ENCODE peak calls at places on chromosomes 2 and 18, in seven cellular contexts. J is heart left ventricle, R is ovary, G is lower leg skin, D is K562, Y is right lobe of liver, A is sigmoid colon. F is an unnamed sample.

GRCh38 chr2:77487074-77487803 is 34.9 kb downstream of the LRRTM4 start:
- DNase-seq in A (no peak), G (no peak), J (no peak), Y (no peak), D (no peak), R (no peak), F (no peak)

GRCh38 chr2:128438091-128438490 is 119.4 kb upstream of the HS6ST1 start:
- DNase-seq in A (peak; percentile 48), D (no peak), G (peak; percentile 9), Y (peak; percentile 36), R (no peak), J (no peak), F (no peak)

GRCh38 chr18:3319894-3320438 is 58.0 kb downstream of the MYL12B start:
- DNase-seq in G (no peak), Y (no peak), A (no peak), R (no peak), D (no peak), J (no peak), F (no peak)

GRCh38 chr18:64330161-64330560 is 181.3 kb upstream of the LINC00305 start:
- DNase-seq in G (no peak), Y (peak; percentile 55), A (no peak), R (no peak), J (no peak), D (no peak), F (no peak)

GRCh38 chr2:129975016-129975774 is 4.3 kb upstream of the RAB6C start:
- DNase-seq in D (no peak), A (no peak), R (no peak), G (no peak), Y (no peak), J (no peak), F (no peak)

GRCh38 chr18:7760967-7761946 is 194.1 kb downstream of the PTPRM start:
- DNase-seq in A (no peak), D (no peak), J (no peak), G (no peak), R (no peak), Y (no peak), F (no peak)

GRCh38 chr2:170715062-170715931 is at the start of gene SP5:
- DNase-seq in D (peak; percentile 94), R (peak; percentile 68), Y (peak; percentile 79), A (peak; percentile 85), J (peak; percentile 35), G (peak; percentile 51), F (no peak)

GRCh38 chr2:162174778-162175177 is 22.7 kb upstream of the GCG start:
- DNase-seq in J (no peak), A (no peak), R (no peak), G (no peak), D (no peak), Y (no peak), F (no peak)

GRCh38 chr18:78430171-78430857 is 549.3 kb upstream of the SALL3 start:
- DNase-seq in J (no peak), Y (no peak), D (peak; percentile 12), G (no peak), R (no peak), A (no peak), F (no peak)

GRCh38 chr2:208373460-208374089 is 33.0 kb upstream of the PTH2R start:
- DNase-seq in A (no peak), J (no peak), R (no peak), Y (no peak), D (peak; percentile 45), G (peak; percentile 33), F (no peak)

GRCh38 chr18:27717816-27718215 is 459.1 kb downstream of the CDH2 start:
- DNase-seq in Y (no peak), J (no peak), A (no peak), D (no peak), G (no peak), R (no peak), F (no peak)

GRCh38 chr2:176118606-176119370 is 2.2 kb downstream of the HOXD10 start:
- DNase-seq in Y (no peak), A (no peak), D (peak; percentile 75), R (no peak), J (no peak), G (no peak), F (no peak)

GRCh38 chr2:181846840-181847554 is 44.5 kb upstream of the ITPRID2 start:
- DNase-seq in J (no peak), R (no peak), A (no peak), G (no peak), D (no peak), Y (no peak), F (no peak)

GRCh38 chr2:43005211-43005974 is 213.0 kb upstream of the HAAO start:
- DNase-seq in A (no peak), G (no peak), Y (peak; percentile 85), D (no peak), J (no peak), R (peak; percentile 1), F (no peak)

GRCh38 chr2:69092857-69093256 is 79.9 kb downstream of the ANTXR1 start:
- DNase-seq in J (no peak), D (no peak), A (no peak), Y (no peak), R (no peak), G (no peak), F (no peak)

GRCh38 chr2:62304429-62305417 is 108.8 kb downstream of the B3GNT2 start:
- DNase-seq in R (peak; percentile 76), Y (peak; percentile 67), G (no peak), A (no peak), J (peak; percentile 67), D (peak; percentile 96), F (peak; percentile 17)
- TF ChIP-seq POLR2A in R (no peak), Y (no peak), G (no peak), A (no peak), J (no peak), D (peak; percentile 64), F (no peak)

DNA sequence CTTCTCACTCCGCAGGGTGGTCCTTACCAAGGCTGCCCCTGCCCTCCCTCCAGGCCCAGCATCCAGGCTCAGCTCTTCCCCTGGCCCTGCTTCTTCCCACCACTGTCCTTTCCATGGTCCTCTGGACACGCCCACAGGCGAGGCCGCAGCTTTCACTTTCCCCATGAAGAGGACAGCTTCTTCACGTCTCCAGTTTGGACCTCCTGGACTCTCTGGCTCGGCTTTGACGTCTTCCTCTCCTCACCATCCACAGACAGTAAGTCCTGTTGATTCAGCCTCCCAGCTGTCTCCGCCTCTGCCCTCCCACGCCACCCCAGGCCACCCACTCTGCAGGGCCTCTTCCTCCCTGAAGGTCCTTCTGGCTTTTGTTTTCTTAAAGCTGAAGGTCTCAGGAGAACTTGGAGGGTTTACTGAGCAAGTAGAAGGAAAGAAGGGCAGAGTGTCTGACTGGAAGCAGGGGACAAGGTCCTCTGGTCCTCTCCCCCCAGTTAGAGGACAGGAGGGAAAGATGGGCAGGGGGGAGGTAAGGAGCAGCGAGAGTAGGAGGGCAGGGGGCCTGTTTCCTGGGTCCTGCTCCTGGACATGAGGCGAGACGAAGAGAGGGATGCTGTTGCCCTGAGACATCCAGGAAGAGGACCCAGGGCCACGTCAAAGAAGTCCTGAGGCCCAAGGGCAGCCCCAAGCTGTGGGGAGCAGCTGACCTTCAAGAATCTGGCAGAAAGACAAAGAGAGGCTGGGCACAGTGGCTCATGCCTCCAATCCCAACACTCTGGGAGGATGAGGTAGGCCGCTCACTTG is 24.7 kb upstream of the NMUR1 start:
- DNase-seq in J (peak; percentile 73), A (peak; percentile 90), Y (peak; percentile 64), R (peak; percentile 82), D (no peak), G (no peak), F (peak; percentile 23)
- H3K4me3 ChIP-seq in J (peak overlapping the region; percentile 45), A (peak overlapping the region; percentile 21), Y (no peak overlapping the region), R (peak overlapping the region; percentile 24), D (no peak overlapping the region), G (no peak overlapping the region), F (peak overlapping the region; percentile 16)

DNA sequence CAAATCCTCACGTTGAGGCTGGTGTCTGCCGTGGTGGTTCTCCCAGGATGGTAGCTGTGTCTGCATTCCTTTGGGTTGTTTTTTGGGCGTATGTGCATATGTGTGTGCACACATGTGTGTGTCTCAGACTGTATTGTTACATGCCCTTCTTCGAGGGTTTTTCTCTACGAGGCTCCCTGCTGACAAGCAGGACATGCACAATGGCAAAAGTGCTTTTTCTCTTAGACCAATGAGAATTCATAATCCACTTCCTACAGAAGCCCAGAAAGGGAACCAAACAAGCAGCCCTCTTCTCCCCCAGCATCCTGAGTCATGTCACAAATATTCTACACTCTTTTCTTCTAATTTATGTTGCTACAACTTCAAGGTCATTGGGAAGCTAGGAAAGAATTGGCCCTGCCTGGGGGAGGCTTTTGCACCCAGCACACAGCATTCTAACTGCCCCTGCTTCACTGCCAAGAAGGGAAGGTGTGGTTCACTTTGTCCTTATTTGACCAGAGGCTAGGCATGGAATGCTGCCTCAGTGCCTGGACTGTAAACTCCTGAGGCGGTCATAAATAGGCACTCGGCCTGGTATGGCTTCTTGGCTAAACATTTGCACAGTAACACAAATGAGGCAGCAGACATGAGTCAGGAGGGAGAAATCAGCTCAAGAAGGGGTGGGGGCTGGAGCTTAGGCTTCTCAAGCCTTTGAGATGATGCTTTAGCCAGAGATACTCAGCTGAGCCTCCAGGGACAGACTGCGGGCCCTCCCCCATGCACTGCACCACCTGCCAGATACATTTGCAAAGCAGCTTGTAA is 92.6 kb upstream of the KLF7 start:
- DNase-seq in A (peak; percentile 95), D (no peak), G (peak; percentile 51), J (peak; percentile 59), Y (no peak), R (peak; percentile 84), F (peak; percentile 49)
- TF ChIP-seq POLR2A in A (no peak), D (no peak), G (no peak), J (no peak), Y (no peak), R (no peak), F (no peak)

GRCh38 chr2:64606495-64607363 is 47.0 kb downstream of the SERTAD2 start:
- DNase-seq in G (peak; percentile 94), R (peak; percentile 86), D (peak; percentile 94), Y (peak; percentile 86), J (peak; percentile 88), A (peak; percentile 96), F (peak; percentile 82)
- H3K4me3 ChIP-seq in G (no peak overlapping the region), R (no peak overlapping the region), D (peak overlapping the region; percentile 25), Y (no peak overlapping the region), J (peak overlapping the region; percentile 47), A (peak overlapping the region; percentile 6), F (no peak overlapping the region)

GRCh38 chr2:38507712-38508111 is 95.0 kb downstream of the HNRNPLL start:
- DNase-seq in A (no peak), D (no peak), R (no peak), G (no peak), Y (no peak), J (no peak), F (no peak)

GRCh38 chr2:38509322-38509946 is 93.3 kb downstream of the HNRNPLL start:
- DNase-seq in R (no peak), G (no peak), D (peak; percentile 65), Y (no peak), A (no peak), J (no peak), F (no peak)

GRCh38 chr2:38504169-38504568 is 98.6 kb downstream of the HNRNPLL start:
- DNase-seq in G (no peak), Y (no peak), D (no peak), A (no peak), J (no peak), R (no peak), F (peak; percentile 60)

GRCh38 chr2:38508311-38509039 is 94.3 kb downstream of the HNRNPLL start:
- DNase-seq in R (peak; percentile 90), A (peak; percentile 95), J (peak; percentile 87), G (peak; percentile 90), D (peak; percentile 95), Y (peak; percentile 79), F (peak; percentile 92)

DNA sequence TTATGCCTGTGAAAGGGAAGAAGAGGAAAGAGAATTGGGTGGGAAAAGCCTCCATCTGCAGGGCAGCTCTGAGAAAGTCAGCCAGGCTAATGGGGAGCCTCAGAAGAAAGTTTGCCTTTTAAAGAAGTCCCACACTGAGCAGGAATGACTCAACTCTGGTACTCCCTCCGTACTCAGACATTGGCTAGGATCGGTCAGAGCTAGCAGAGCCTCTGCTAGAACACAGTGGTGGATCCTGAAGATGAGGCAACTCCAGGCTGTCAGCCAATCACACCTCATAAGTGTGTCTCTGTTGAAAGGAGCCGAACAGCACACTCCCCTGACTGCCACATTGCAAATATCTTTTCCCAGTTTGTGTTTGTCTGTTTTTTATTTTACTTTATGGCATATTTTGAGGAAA is 96.9 kb downstream of the HNRNPLL start:
- DNase-seq in R (peak; percentile 65), A (peak; percentile 96), Y (peak; percentile 62), D (peak; percentile 23), G (peak; percentile 65), J (peak; percentile 23), F (peak; percentile 94)
- TF ChIP-seq POLR2A in R (no peak), A (no peak), Y (no peak), D (no peak), G (no peak), J (no peak), F (no peak)

F was measured in gastrocnemius medialis.